ENCODE peak calls at places on chromosome 5, in six cellular contexts. K is H1, O is IMR-90, P is mesendoderm, H is H9, W is mesenchymal stem cell. N is an unnamed sample.

GRCh38 chr5:35859101-35859661 is 2.5 kb downstream of the IL7R start:
- DNase-seq in O (peak; percentile 28), K (no peak), H (no peak), W (peak; percentile 41), P (no peak), N (peak; percentile 11)

GRCh38 chr5:35880166-35880565 is 23.5 kb downstream of the IL7R start:
- DNase-seq in P (no peak), H (no peak), W (no peak), K (no peak), O (no peak), N (no peak)

GRCh38 chr5:68320094-68320986 is 104.8 kb downstream of the PIK3R1 start:
- DNase-seq in W (peak; percentile 50), K (no peak), P (no peak), O (no peak), H (no peak), N (no peak)

GRCh38 chr5:139696167-139696893 is 48.2 kb downstream of the CXXC5 start:
- DNase-seq in O (no peak), P (no peak), H (peak; percentile 42), W (no peak), K (no peak), N (no peak)

GRCh38 chr5:110726249-110727024 is at the start of gene TMEM232:
- DNase-seq in K (peak; percentile 38), O (peak; percentile 78), H (peak; percentile 86), P (peak; percentile 92), W (peak; percentile 79), N (peak; percentile 67)

GRCh38 chr5:138177936-138178515 is 404 bp downstream of the BRD8 start:
- DNase-seq in K (no peak), W (peak; percentile 52), H (no peak), P (peak; percentile 36), O (peak; percentile 18), N (no peak)

GRCh38 chr5:25414746-25415145 is 770.0 kb upstream of the CDH10 start:
- DNase-seq in O (no peak), H (no peak), W (peak; percentile 79), P (no peak), K (no peak), N (no peak)

GRCh38 chr5:115209279-115209678 is 39.6 kb upstream of the TRIM36 start:
- DNase-seq in W (peak; percentile 57), O (peak; percentile 2), K (no peak), P (no peak), H (no peak), N (no peak)

GRCh38 chr5:81783401-81783800 is 32.5 kb upstream of the SSBP2 start:
- DNase-seq in W (no peak), H (no peak), O (no peak), P (no peak), K (no peak), N (no peak)

GRCh38 chr5:95731571-95732554 is 727 bp downstream of the RHOBTB3 start:
- DNase-seq in K (no peak), P (peak; percentile 73), O (peak; percentile 34), W (peak; percentile 70), H (peak; percentile 65), N (peak; percentile 32)

GRCh38 chr5:78008356-78008967 is 232.3 kb upstream of the TBCA start:
- DNase-seq in H (no peak), O (peak; percentile 58), K (no peak), P (peak; percentile 62), W (peak; percentile 60), N (no peak)

GRCh38 chr5:34959323-34959722 is 30.0 kb downstream of the DNAJC21 start:
- DNase-seq in W (peak; percentile 75), P (no peak), H (no peak), O (peak; percentile 86), K (no peak), N (no peak)

GRCh38 chr5:160357861-160358411 is 12.5 kb downstream of the C1QTNF2 start:
- DNase-seq in P (no peak), O (no peak), K (no peak), W (no peak), H (no peak), N (no peak)

GRCh38 chr5:51347157-51347556 is 36.1 kb upstream of the ISL1 start:
- DNase-seq in K (no peak), H (no peak), P (no peak), O (no peak), W (no peak), N (no peak)

GRCh38 chr5:77390795-77391194 is 101.3 kb downstream of the WDR41 start:
- DNase-seq in K (no peak), O (peak; percentile 69), W (no peak), H (no peak), P (no peak), N (no peak)

GRCh38 chr5:132927355-132927754 is 36.1 kb downstream of the AFF4 start:
- DNase-seq in P (no peak), H (no peak), K (no peak), O (no peak), W (no peak), N (no peak)

GRCh38 chr5:2877520-2877919 is 126.0 kb upstream of the IRX2 start:
- DNase-seq in K (no peak), P (no peak), O (no peak), H (peak; percentile 8), W (no peak), N (no peak)

GRCh38 chr5:52831776-52832511 is 44.2 kb downstream of the ITGA1 start:
- DNase-seq in O (peak; percentile 35), H (no peak), W (no peak), K (no peak), P (no peak), N (no peak)

GRCh38 chr5:140140435-140140834 is 14.7 kb downstream of the IGIP start:
- DNase-seq in W (no peak), O (no peak), P (no peak), K (no peak), H (no peak), N (no peak)

GRCh38 chr5:150143725-150144058 is 12.0 kb downstream of the PDGFRB start:
- DNase-seq in W (no peak), O (no peak), P (no peak), H (no peak), K (no peak), N (no peak)
- H3K4me1 ChIP-seq in W (peaks cover 77% of the 10 kb centered on the region), O (peaks cover 61% of the 10 kb centered on the region), P (peaks cover 14% of the 10 kb centered on the region), H (peaks cover 8% of the 10 kb centered on the region), K (peaks cover 13% of the 10 kb centered on the region), N (peaks cover 55% of the 10 kb centered on the region)

GRCh38 chr5:134245101-134245604 is 19.3 kb upstream of the PPP2CA start:
- DNase-seq in P (peak; percentile 65), O (peak; percentile 86), H (peak; percentile 56), K (no peak), W (peak; percentile 67), N (no peak)

GRCh38 chr5:134246771-134247329 is 21.0 kb upstream of the PPP2CA start:
- DNase-seq in H (no peak), O (no peak), K (no peak), P (no peak), W (no peak), N (no peak)

GRCh38 chr5:134245692-134246091 is 19.8 kb upstream of the PPP2CA start:
- DNase-seq in K (no peak), W (no peak), H (no peak), O (no peak), P (no peak), N (no peak)

GRCh38 chr5:134240421-134240962 is 14.6 kb upstream of the PPP2CA start:
- DNase-seq in H (no peak), K (no peak), P (no peak), W (peak; percentile 78), O (peak; percentile 90), N (no peak)

DNA sequence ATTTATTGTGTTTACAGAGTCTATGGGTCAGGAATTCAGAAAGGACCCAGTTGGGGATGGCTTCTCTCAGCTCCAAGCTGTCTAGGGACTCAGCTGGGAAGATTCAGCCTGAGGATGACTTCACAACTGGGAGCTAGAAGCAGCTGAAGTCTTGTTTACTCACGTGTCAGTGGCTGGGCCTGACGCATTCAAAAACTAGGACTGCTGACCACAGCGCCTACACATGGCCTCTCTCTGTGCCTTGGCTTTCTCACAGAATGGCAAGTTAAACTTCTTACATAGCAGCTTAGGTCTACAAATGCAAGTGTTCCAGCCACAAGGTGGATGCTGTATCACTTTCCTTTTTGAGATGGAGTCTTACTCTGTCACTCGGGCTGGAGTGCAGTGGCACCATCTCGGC is 16.3 kb upstream of the PPP2CA start:
- DNase-seq in H (no peak), K (no peak), O (peak; percentile 99), W (peak; percentile 96), P (no peak), N (no peak)
- H3K23ac ChIP-seq in H (no peak overlapping the region), K (no peak overlapping the region), O (no peak overlapping the region), W (no peak overlapping the region), P (no peak overlapping the region), N (no peak overlapping the region)

GRCh38 chr5:54387659-54388232 is 67.8 kb upstream of the HSPB3 start:
- DNase-seq in P (no peak), H (no peak), K (no peak), W (peak; percentile 17), O (peak; percentile 63), N (no peak)

GRCh38 chr5:54390015-54390414 is 65.5 kb upstream of the HSPB3 start:
- DNase-seq in W (peak; percentile 55), P (peak; percentile 22), K (no peak), O (peak; percentile 97), H (no peak), N (no peak)

GRCh38 chr5:54390539-54391031 is 64.9 kb upstream of the HSPB3 start:
- DNase-seq in P (no peak), K (no peak), W (no peak), H (no peak), O (no peak), N (no peak)

GRCh38 chr5:54388411-54388810 is 67.1 kb upstream of the HSPB3 start:
- DNase-seq in H (no peak), W (no peak), P (no peak), K (no peak), O (no peak), N (no peak)

GRCh38 chr5:54388811-54389210 is 66.7 kb upstream of the HSPB3 start:
- DNase-seq in W (no peak), K (no peak), P (no peak), H (no peak), O (no peak), N (no peak)
- H2BK15ac ChIP-seq in W (no peak overlapping the region), K (no peak overlapping the region), P (no peak overlapping the region), H (no peak overlapping the region), O (no peak overlapping the region), N (no peak overlapping the region)

GRCh38 chr5:14179446-14179845 is 36.3 kb downstream of the TRIO start:
- DNase-seq in P (no peak), O (no peak), W (no peak), H (no peak), K (no peak), N (no peak)

GRCh38 chr5:14178091-14178490 is 34.9 kb downstream of the TRIO start:
- DNase-seq in H (no peak), K (no peak), O (no peak), P (no peak), W (no peak), N (no peak)

GRCh38 chr5:14177651-14178050 is 34.5 kb downstream of the TRIO start:
- DNase-seq in O (no peak), K (no peak), W (no peak), P (no peak), H (no peak), N (no peak)

GRCh38 chr5:14178671-14179211 is 35.6 kb downstream of the TRIO start:
- DNase-seq in W (peak; percentile 88), O (peak; percentile 95), P (peak; percentile 94), K (peak; percentile 31), H (peak; percentile 42), N (peak; percentile 49)

DNA sequence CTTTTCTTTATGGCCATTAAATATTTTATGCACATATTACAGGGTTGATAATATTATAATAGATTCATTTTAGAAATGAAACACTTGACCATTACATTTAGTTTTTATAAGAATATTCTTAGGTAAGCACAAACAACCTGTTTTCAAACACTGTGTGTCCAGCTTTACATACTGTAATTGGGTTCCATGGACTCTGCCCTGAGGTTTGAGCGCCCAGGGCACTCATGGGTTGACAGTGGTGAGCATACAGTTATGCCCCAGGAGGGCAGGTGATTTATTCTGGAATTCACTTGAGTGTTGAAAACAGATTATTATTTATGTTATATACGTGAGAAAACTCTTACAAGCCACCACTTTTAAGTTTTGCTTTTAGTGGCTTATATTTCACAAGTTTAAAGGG is 33.7 kb downstream of the TRIO start:
- DNase-seq in O (no peak), H (no peak), P (no peak), W (no peak), K (no peak), N (no peak)
- H3K4me1 ChIP-seq in O (peaks cover 52% of the 10 kb centered on the region), H (peaks cover 15% of the 10 kb centered on the region), P (peaks cover 31% of the 10 kb centered on the region), W (peaks cover 39% of the 10 kb centered on the region), K (peaks cover 17% of the 10 kb centered on the region), N (peaks cover 30% of the 10 kb centered on the region)